ENCODE peak calls at places on chromosomes 11 and 22, in seven cellular contexts. K is astrocyte of the hippocampus; S is stimulated activated naive CD8-positive, alpha-beta T cell treated with anti-CD3 and anti-CD28 coated beads, Interleukin-15, Interleukin-2, amounts not matched to agents 100 U/mL and 50 U/mL, for 24 hours; B is RPMI8226; C is non-pigmented ciliary epithelial cell; R is stimulated activated CD4-positive, alpha-beta T cell treated with anti-CD3 and anti-CD28 coated beads, Interleukin-12 subunit alpha, Interleukin-12 subunit beta, amount 100 ng/mL, for 48 hours; Z is iPS-NIHi11. P is an unnamed sample.
A peak's percentile ranks its signal among the peaks of the same experiment; 100 is the strongest.

GRCh38 chr11:74535371-74536118 is 42.0 kb upstream of the LIPT2 start:
- DNase-seq in K (no peak), S (no peak), B (no peak), C (no peak), R (no peak), Z (no peak), P (no peak)

GRCh38 chr22:39479254-39479653 is 22.4 kb downstream of the MGAT3 start:
- DNase-seq in K (no peak), S (no peak), B (no peak), C (no peak), R (no peak), Z (no peak), P (no peak)

GRCh38 chr11:70526116-70527045 is 128.1 kb downstream of the CTTN start:
- DNase-seq in K (no peak), S (no peak), B (no peak), C (no peak), R (no peak), Z (no peak), P (no peak)

GRCh38 chr11:64400096-64400495 is 41.1 kb downstream of the RPS6KA4 start:
- DNase-seq in K (no peak), S (no peak), B (no peak), C (no peak), R (no peak), Z (no peak), P (no peak)

GRCh38 chr11:6586434-6587359 is 16.7 kb downstream of the RRP8 start:
- DNase-seq in K (no peak), S (no peak), B (no peak), C (no peak), R (no peak), Z (no peak), P (no peak)

GRCh38 chr11:135073870-135074269 is 661.8 kb upstream of the B3GAT1 start:
- DNase-seq in K (no peak), S (no peak), B (no peak), C (no peak), R (no peak), Z (no peak), P (no peak)

GRCh38 chr11:43789700-43790443 is 90.8 kb upstream of the ALKBH3 start:
- DNase-seq in K (peak; percentile 70), S (no peak), B (no peak), C (peak; percentile 38), R (no peak), Z (no peak), P (peak; percentile 61)

GRCh38 chr22:36327922-36328551 is 59.7 kb downstream of the MYH9 start:
- DNase-seq in K (peak; percentile 71), S (no peak), B (no peak), C (no peak), R (no peak), Z (no peak), P (no peak)

GRCh38 chr11:65440831-65441499 is 18.4 kb downstream of the NEAT1 start:
- DNase-seq in K (peak; percentile 40), S (no peak), B (peak; percentile 91), C (no peak), R (no peak), Z (no peak), P (no peak)

GRCh38 chr11:129644326-129644725 is 171.3 kb upstream of the TMEM45B start:
- DNase-seq in K (no peak), S (no peak), B (no peak), C (no peak), R (no peak), Z (no peak), P (no peak)

GRCh38 chr11:121964591-121964990 is 151.4 kb downstream of the BLID start:
- DNase-seq in K (peak; percentile 15), S (no peak), B (no peak), C (peak; percentile 40), R (no peak), Z (no peak), P (no peak)

GRCh38 chr11:532512-533048 is 2.8 kb downstream of the HRAS start:
- DNase-seq in K (no peak), S (no peak), B (no peak), C (no peak), R (no peak), Z (no peak), P (no peak)

GRCh38 chr11:130865091-130865771 is 51.0 kb downstream of the SNX19 start:
- DNase-seq in K (peak; percentile 33), S (no peak), B (no peak), C (no peak), R (no peak), Z (peak; percentile 41), P (no peak)

GRCh38 chr11:563812-564578 is 3.2 kb downstream of the RASSF7 start:
- DNase-seq in K (no peak), S (no peak), B (no peak), C (no peak), R (no peak), Z (no peak), P (no peak)

GRCh38 chr11:6476571-6476970 is 2.8 kb upstream of the TRIM3 start:
- DNase-seq in K (no peak), S (no peak), B (no peak), C (no peak), R (no peak), Z (no peak), P (no peak)

GRCh38 chr11:58963551-58964075 is 24.3 kb downstream of the GLYATL1 start:
- DNase-seq in K (peak; percentile 49), S (no peak), B (no peak), C (peak; percentile 43), R (no peak), Z (peak; percentile 19), P (peak; percentile 76)

GRCh38 chr11:70032943-70033710 is 45.0 kb upstream of the ANO1 start:
- DNase-seq in K (no peak), S (no peak), B (no peak), C (no peak), R (no peak), Z (no peak), P (no peak)

GRCh38 chr11:33479216-33479615 is 221.4 kb downstream of the C11orf91 start:
- DNase-seq in K (no peak), S (no peak), B (no peak), C (no peak), R (no peak), Z (no peak), P (no peak)

GRCh38 chr11:16081756-16082531 is 274.4 kb downstream of the SOX6 start:
- DNase-seq in K (no peak), S (no peak), B (no peak), C (no peak), R (no peak), Z (no peak), P (no peak)

GRCh38 chr22:24183321-24184031 is 2.2 kb downstream of the SUSD2 start:
- DNase-seq in K (no peak), S (no peak), B (no peak), C (no peak), R (no peak), Z (no peak), P (no peak)

GRCh38 chr11:17574141-17574798 is 27.2 kb downstream of the OTOG start:
- DNase-seq in K (no peak), S (no peak), B (no peak), C (no peak), R (no peak), Z (no peak), P (no peak)

GRCh38 chr11:30585067-30585891 is 874 bp downstream of the MPPED2 start:
- DNase-seq in K (peak; percentile 51), S (peak; percentile 15), B (peak; percentile 7), C (no peak), R (no peak), Z (peak; percentile 66), P (no peak)

GRCh38 chr22:44182591-44183588 is 2.2 kb downstream of the PARVG start:
- DNase-seq in K (no peak), S (peak; percentile 65), B (no peak), C (no peak), R (peak; percentile 35), Z (no peak), P (no peak)

GRCh38 chr22:44659140-44659539 is 42.9 kb upstream of the PRR5 start:
- DNase-seq in K (peak; percentile 36), S (no peak), B (no peak), C (no peak), R (no peak), Z (no peak), P (no peak)

GRCh38 chr22:39545310-39546063 is 12.9 kb upstream of the RPS19BP1 start:
- DNase-seq in K (peak; percentile 70), S (peak; percentile 75), B (no peak), C (no peak), R (no peak), Z (peak; percentile 84), P (no peak)

GRCh38 chr22:19850482-19851109 is 4.1 kb downstream of the GNB1L start:
- DNase-seq in K (no peak), S (no peak), B (no peak), C (no peak), R (no peak), Z (no peak), P (no peak)

GRCh38 chr11:61495801-61496601 is 12.5 kb upstream of the LRRC10B start:
- DNase-seq in K (no peak), S (no peak), B (peak; percentile 66), C (no peak), R (no peak), Z (no peak), P (no peak)

GRCh38 chr11:20156876-20157613 is 3.2 kb downstream of the DBX1 start:
- DNase-seq in K (no peak), S (peak; percentile 23), B (peak; percentile 61), C (no peak), R (no peak), Z (no peak), P (no peak)

GRCh38 chr11:124670732-124671131 is 2.8 kb downstream of the SIAE start:
- DNase-seq in K (no peak), S (peak; percentile 8), B (peak; percentile 74), C (no peak), R (no peak), Z (no peak), P (no peak)

GRCh38 chr11:2769779-2770555 is 70.2 kb upstream of the KCNQ1OT1 start:
- DNase-seq in K (no peak), S (no peak), B (no peak), C (no peak), R (no peak), Z (no peak), P (no peak)